ENCODE peak calls at places on chromosomes 7 and 10, in ten cellular contexts. U, C, H, B, A, Z, F, O, D and I are unnamed samples.

GRCh38 chr7:156493942-156494341 is 146.6 kb upstream of the RNF32 start:
- DNase-seq in U (no peak), C (peak; percentile 12), H (no peak), B (peak; percentile 6), A (peak; percentile 77), Z (no peak), F (no peak), O (peak; percentile 17), D (peak; percentile 77), I (no peak)

GRCh38 chr10:27663611-27664010 is 82.0 kb downstream of the MKX start:
- DNase-seq in U (no peak), C (no peak), H (no peak), B (no peak), A (no peak), Z (no peak), F (no peak), O (no peak), D (no peak), I (no peak)

GRCh38 chr10:49179699-49180511 is 8.3 kb downstream of the TMEM273 start:
- DNase-seq in U (no peak), C (no peak), H (no peak), B (peak; percentile 13), A (no peak), Z (no peak), F (no peak), O (no peak), D (no peak), I (no peak)

GRCh38 chr10:97131702-97132101 is 54.1 kb downstream of the SLIT1 start:
- DNase-seq in U (no peak), C (peak; percentile 2), H (no peak), B (no peak), A (peak; percentile 12), Z (no peak), F (no peak), O (peak; percentile 48), D (no peak), I (no peak)

GRCh38 chr7:22980422-22980821 is 33.5 kb downstream of the HYCC1 start:
- DNase-seq in U (no peak), C (peak; percentile 85), H (no peak), B (no peak), A (peak; percentile 88), Z (no peak), F (no peak), O (no peak), D (peak; percentile 84), I (no peak)

GRCh38 chr7:28615091-28615490 is 202.8 kb downstream of the CREB5 start:
- DNase-seq in U (no peak), C (no peak), H (no peak), B (no peak), A (no peak), Z (no peak), F (no peak), O (peak; percentile 14), D (no peak), I (no peak)

GRCh38 chr10:43076876-43077420 is at the start of gene RET:
- DNase-seq in U (peak; percentile 21), C (no peak), H (peak; percentile 18), B (peak; percentile 63), A (no peak), Z (no peak), F (peak; percentile 70), O (peak; percentile 69), D (no peak), I (peak; percentile 60)

GRCh38 chr7:8126768-8127167 is 135.2 kb downstream of the ICA1 start:
- DNase-seq in U (no peak), C (no peak), H (no peak), B (no peak), A (no peak), Z (no peak), F (no peak), O (no peak), D (no peak), I (no peak)

GRCh38 chr10:60281792-60282353 is 107.8 kb downstream of the ANK3 start:
- DNase-seq in U (no peak), C (no peak), H (no peak), B (no peak), A (no peak), Z (no peak), F (no peak), O (no peak), D (no peak), I (no peak)

GRCh38 chr7:156475179-156475578 is 165.4 kb upstream of the RNF32 start:
- DNase-seq in U (no peak), C (peak; percentile 16), H (no peak), B (no peak), A (no peak), Z (no peak), F (no peak), O (no peak), D (no peak), I (no peak)

GRCh38 chr7:131329176-131329570 is 1.5 kb downstream of the MKLN1 start:
- DNase-seq in U (no peak), C (no peak), H (no peak), B (no peak), A (peak; percentile 44), Z (no peak), F (no peak), O (no peak), D (no peak), I (no peak)

GRCh38 chr7:94657771-94658693 is 2.1 kb upstream of the SGCE start:
- DNase-seq in U (peak; percentile 97), C (peak; percentile 85), H (peak; percentile 86), B (peak; percentile 93), A (peak; percentile 93), Z (peak; percentile 98), F (peak; percentile 97), O (peak; percentile 97), D (peak; percentile 90), I (peak; percentile 89)
- TF ChIP-seq CTCF in U (no peak), C (no peak), H (no peak), B (no peak), A (no peak), Z (no peak), F (no peak), O (no peak), D (no peak), I (no peak)

DNA sequence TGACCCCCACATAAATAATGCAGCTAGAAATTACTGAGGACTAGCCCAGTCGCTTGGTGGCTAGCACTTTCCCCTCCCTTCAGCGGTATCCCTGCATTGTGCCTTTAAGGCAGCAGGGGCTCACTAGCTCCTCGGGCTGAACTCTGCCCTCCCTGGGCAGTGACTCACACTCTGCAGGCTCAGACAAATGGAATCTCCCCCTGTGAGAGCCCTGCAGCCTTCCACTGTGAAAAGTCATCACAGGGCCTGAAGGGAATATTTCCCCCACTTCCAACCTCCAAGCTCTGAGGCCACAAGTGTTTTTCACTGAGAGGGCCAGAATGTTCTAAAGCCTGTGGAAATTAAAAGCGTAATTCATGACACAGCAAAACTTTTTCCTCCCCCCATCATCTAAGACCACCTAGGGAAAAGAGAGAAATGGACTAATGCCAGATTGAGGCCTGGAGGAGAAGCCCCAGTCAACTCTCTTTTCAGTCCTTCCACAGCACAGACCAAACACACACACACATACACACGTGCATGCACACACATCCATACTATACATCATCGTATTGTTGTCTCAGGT is 93.6 kb upstream of the COL1A2 start:
- DNase-seq in U (peak; percentile 91), C (peak; percentile 97), H (peak; percentile 65), B (peak; percentile 51), A (peak; percentile 97), Z (peak; percentile 89), F (peak; percentile 34), O (peak; percentile 67), D (peak; percentile 98), I (peak; percentile 73)
- H3K4me1 ChIP-seq in U (peaks cover 50% of the 10 kb centered on the region), C (peaks cover 71% of the 10 kb centered on the region), H (peaks cover 6% of the 10 kb centered on the region), B (no peaks in the 10 kb centered on the region), A (peaks cover 50% of the 10 kb centered on the region), Z (peaks cover 29% of the 10 kb centered on the region), F (no peaks in the 10 kb centered on the region), O (peaks cover 32% of the 10 kb centered on the region), D (peaks cover 26% of the 10 kb centered on the region), I (peaks cover 31% of the 10 kb centered on the region)

GRCh38 chr7:20199015-20199737 is 18.0 kb downstream of the MACC1 start:
- DNase-seq in U (peak; percentile 37), C (peak; percentile 79), H (no peak), B (peak; percentile 89), A (peak; percentile 79), Z (no peak), F (peak; percentile 86), O (peak; percentile 89), D (peak; percentile 87), I (peak; percentile 28)

GRCh38 chr7:20198295-20198694 is 18.9 kb downstream of the MACC1 start:
- DNase-seq in U (no peak), C (no peak), H (no peak), B (no peak), A (no peak), Z (no peak), F (no peak), O (no peak), D (no peak), I (no peak)

GRCh38 chr7:20197125-20197524 is 20.1 kb downstream of the MACC1 start:
- DNase-seq in U (no peak), C (no peak), H (no peak), B (no peak), A (peak; percentile 48), Z (no peak), F (no peak), O (no peak), D (peak; percentile 16), I (no peak)

GRCh38 chr7:20200361-20200760 is 16.8 kb downstream of the MACC1 start:
- DNase-seq in U (no peak), C (no peak), H (no peak), B (no peak), A (no peak), Z (no peak), F (no peak), O (no peak), D (no peak), I (no peak)

DNA sequence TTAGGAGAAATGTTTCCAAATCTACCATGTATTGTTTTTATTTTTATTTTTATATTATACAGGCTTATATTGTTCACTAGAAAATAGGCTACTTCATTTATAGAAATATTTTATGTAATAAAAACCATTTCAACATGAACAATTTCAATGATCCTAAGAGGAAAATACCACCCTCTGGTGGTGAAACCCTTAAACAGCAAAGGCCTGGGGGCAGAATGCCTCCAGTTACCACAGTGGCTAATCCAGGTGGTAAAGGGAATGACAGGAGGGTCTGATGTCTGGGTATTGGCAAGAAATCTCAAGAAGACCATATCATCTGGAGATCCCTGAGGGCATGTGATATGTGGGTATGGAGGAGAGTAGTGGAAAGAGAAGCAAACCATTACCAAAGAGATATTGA is 19.3 kb downstream of the MACC1 start:
- DNase-seq in U (no peak), C (no peak), H (no peak), B (no peak), A (no peak), Z (no peak), F (no peak), O (no peak), D (no peak), I (no peak)
- TF ChIP-seq CTCF in U (peak; percentile 32), C (peak; percentile 23), H (peak; percentile 45), B (peak; percentile 31), A (peak; percentile 30), Z (no peak), F (no peak), O (peak; percentile 53), D (peak; percentile 19), I (peak; percentile 35)

DNA sequence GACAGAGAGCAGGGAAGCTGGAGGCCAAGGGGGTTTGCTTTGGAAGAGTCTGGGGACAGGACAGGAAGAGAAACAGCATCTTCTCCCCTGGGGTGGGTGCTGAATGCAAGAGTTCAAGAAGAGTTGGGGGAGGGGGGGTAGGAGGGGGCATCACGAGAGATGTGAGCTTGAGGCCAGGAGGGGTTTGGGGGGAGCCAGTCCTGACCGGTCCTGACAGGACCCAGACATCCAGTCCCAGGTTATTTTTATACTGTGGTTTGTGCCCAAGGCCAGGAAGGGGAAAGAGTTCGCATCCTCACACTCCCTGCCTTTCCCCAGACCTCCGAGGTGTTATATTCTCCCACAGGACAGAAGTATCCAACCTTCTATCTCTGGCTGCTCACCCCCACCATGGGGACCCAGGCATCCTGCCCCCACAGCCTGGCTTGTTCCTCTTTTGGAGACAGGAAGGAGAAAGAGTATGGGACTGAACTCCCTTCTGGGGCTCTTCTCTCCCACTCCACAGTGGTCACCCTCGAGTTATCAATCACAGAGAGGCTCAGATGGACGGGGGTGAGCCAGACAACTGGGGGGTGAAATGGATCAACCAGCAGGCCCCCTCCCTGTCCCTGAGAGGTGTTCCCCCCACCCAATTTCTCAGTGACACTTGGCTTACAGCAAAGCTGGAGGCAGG is 2.8 kb downstream of the TSC22D4 start:
- DNase-seq in U (no peak), C (no peak), H (peak; percentile 65), B (no peak), A (no peak), Z (peak; percentile 50), F (no peak), O (no peak), D (no peak), I (no peak)
- H3K4me1 ChIP-seq in U (peaks cover 28% of the 10 kb centered on the region), C (peaks cover 14% of the 10 kb centered on the region), H (peaks cover 50% of the 10 kb centered on the region), B (peaks cover 20% of the 10 kb centered on the region), A (peaks cover 10% of the 10 kb centered on the region), Z (peaks cover 10% of the 10 kb centered on the region), F (peaks cover 41% of the 10 kb centered on the region), O (peaks cover 43% of the 10 kb centered on the region), D (peaks cover 16% of the 10 kb centered on the region), I (peaks cover 84% of the 10 kb centered on the region)